ENCODE peak calls at places on chromosome 16, in five cellular contexts. I is neuronal stem cell; M is K562; F is mesenchymal stem cell; E is CD4-positive, CD25-positive, alpha-beta regulatory T cell. R is an unnamed sample.
A peak's percentile ranks its signal among the peaks of the same experiment; 100 is the strongest.

GRCh38 chr16:70349783-70350182 is 3.1 kb downstream of the DDX19A start:
- DNase-seq in I (no peak), M (no peak), F (no peak), E (no peak), R (no peak)

GRCh38 chr16:25109643-25110042 is 1.9 kb upstream of the LCMT1 start:
- DNase-seq in E (no peak), M (no peak), F (peak; percentile 96), I (no peak), R (no peak)

GRCh38 chr16:5509794-5510193 is 412.2 kb upstream of the EEF2KMT start:
- DNase-seq in M (no peak), F (no peak), I (no peak), E (no peak), R (peak; percentile 77)

GRCh38 chr16:88195911-88196465 is 186.8 kb upstream of the ZNF469 start:
- DNase-seq in I (no peak), E (no peak), M (no peak), F (no peak), R (no peak)

GRCh38 chr16:12158428-12158827 is 181.9 kb downstream of the SNX29 start:
- DNase-seq in F (peak; percentile 20), E (no peak), I (no peak), M (no peak), R (no peak)

GRCh38 chr16:10558746-10559641 is 21.4 kb downstream of the EMP2 start:
- DNase-seq in I (no peak), F (no peak), M (no peak), E (no peak), R (peak; percentile 91)

GRCh38 chr16:50478021-50478772 is 70.0 kb upstream of the NKD1 start:
- DNase-seq in E (no peak), M (no peak), I (no peak), F (no peak), R (no peak)

GRCh38 chr16:53905028-53905427 is 201.1 kb downstream of the FTO start:
- DNase-seq in F (no peak), M (no peak), E (peak; percentile 15), I (no peak), R (no peak)

GRCh38 chr16:9102379-9102778 is 10.9 kb downstream of the HAPSTR1 start:
- DNase-seq in I (no peak), F (peak; percentile 81), E (no peak), M (no peak), R (no peak)

GRCh38 chr16:78364501-78364900 is 265.0 kb downstream of the WWOX start:
- DNase-seq in I (no peak), M (peak; percentile 3), E (no peak), F (peak; percentile 54), R (no peak)

GRCh38 chr16:89918453-89919347 is at the start of gene MC1R:
- DNase-seq in M (peak; percentile 90), I (peak; percentile 31), F (peak; percentile 71), E (peak; percentile 37), R (peak; percentile 87)

GRCh38 chr16:11235703-11235991 is 20.4 kb downstream of the SOCS1 start:
- DNase-seq in F (no peak), E (no peak), M (no peak), I (no peak), R (no peak)

GRCh38 chr16:88331989-88332920 is 50.5 kb upstream of the ZNF469 start:
- DNase-seq in E (no peak), I (no peak), M (no peak), F (peak; percentile 100), R (peak; percentile 73)

GRCh38 chr16:73280366-73280765 is 232.4 kb upstream of the ZFHX3 start:
- DNase-seq in M (no peak), I (no peak), F (no peak), E (no peak), R (no peak)

GRCh38 chr16:86970726-86971125 is 346.5 kb downstream of the C16orf95 start:
- DNase-seq in F (no peak), E (no peak), M (no peak), I (no peak), R (peak; percentile 22)

GRCh38 chr16:73213761-73214480 is 166.0 kb upstream of the ZFHX3 start:
- DNase-seq in I (no peak), M (no peak), E (no peak), F (no peak), R (no peak)

GRCh38 chr16:27405546-27406451 is 3.8 kb downstream of the IL21R start:
- DNase-seq in E (peak; percentile 54), F (no peak), M (no peak), I (no peak), R (no peak)

GRCh38 chr16:87930456-87930855 is 5.9 kb downstream of the CA5A start:
- DNase-seq in E (no peak), F (peak; percentile 16), M (peak; percentile 42), I (no peak), R (no peak)

GRCh38 chr16:30003670-30004423 is 7.0 kb downstream of the DOC2A start:
- DNase-seq in E (no peak), M (no peak), I (no peak), F (no peak), R (no peak)

GRCh38 chr16:2495041-2495440 is 18.7 kb upstream of the ATP6V0C start:
- DNase-seq in I (no peak), E (no peak), F (no peak), M (no peak), R (no peak)
- H3K27ac ChIP-seq in I (no peak overlapping the region), E (no peak overlapping the region), F (no peak overlapping the region), M (no peak overlapping the region), R (no peak overlapping the region)

GRCh38 chr16:67546761-67547422 is 15.4 kb upstream of the CTCF start:
- DNase-seq in F (peak; percentile 75), I (peak; percentile 67), E (peak; percentile 83), M (peak; percentile 81), R (peak; percentile 82)

GRCh38 chr16:67546091-67546501 is 16.2 kb upstream of the CTCF start:
- DNase-seq in M (no peak), I (no peak), E (no peak), F (no peak), R (peak; percentile 72)

GRCh38 chr16:67549240-67549639 is 13.1 kb upstream of the CTCF start:
- DNase-seq in M (no peak), F (no peak), I (no peak), E (no peak), R (peak; percentile 6)

GRCh38 chr16:67548265-67549126 is 13.8 kb upstream of the CTCF start:
- DNase-seq in M (no peak), F (no peak), E (no peak), I (no peak), R (peak; percentile 47)

DNA sequence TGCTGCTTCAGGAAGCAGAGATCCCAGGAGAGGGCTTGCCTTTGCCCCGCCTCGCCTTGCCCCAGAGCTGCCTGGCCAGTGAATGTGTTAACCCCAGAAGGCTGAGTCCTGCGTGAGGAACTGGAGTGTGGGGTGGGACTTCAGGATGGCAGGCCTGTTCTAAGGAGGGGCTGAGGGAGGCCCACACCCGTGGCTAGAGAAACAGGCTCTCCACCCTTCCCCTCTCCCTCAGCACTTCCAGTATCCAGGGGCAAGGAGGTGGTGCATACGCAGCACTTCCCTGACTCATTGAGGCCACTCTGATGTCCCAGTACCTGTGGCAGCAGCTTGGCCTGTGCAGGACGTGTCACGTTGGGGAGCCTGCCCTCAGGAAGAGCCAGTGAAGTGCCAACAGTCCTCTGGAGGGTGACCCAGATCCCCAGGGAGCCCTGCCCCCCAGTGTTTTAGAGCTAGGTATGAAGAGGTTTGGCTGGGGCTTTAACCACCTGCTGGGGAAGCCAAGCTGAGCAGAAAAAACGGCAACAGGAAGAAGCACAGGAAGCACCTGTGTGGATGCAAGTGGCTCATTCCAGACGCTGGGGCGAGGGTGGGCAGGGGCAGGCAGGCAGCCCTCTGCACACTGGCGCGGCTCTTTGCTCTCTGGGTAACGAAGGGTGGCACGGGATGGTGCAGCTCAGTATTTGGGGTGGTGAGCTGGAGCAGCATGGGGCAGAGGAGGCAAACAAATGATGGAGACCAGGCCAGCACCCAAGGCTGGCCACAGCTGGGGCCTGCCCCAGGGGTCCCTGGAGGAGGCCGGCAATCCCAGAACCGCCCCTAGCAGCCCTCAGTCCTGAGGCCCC is 14.7 kb upstream of the CTCF start:
- DNase-seq in I (no peak), E (peak; percentile 91), M (no peak), F (no peak), R (peak; percentile 79)
- H3K4me3 ChIP-seq in I (no peak overlapping the region), E (peak overlapping the region; percentile 57), M (no peak overlapping the region), F (no peak overlapping the region), R (no peak overlapping the region)

DNA sequence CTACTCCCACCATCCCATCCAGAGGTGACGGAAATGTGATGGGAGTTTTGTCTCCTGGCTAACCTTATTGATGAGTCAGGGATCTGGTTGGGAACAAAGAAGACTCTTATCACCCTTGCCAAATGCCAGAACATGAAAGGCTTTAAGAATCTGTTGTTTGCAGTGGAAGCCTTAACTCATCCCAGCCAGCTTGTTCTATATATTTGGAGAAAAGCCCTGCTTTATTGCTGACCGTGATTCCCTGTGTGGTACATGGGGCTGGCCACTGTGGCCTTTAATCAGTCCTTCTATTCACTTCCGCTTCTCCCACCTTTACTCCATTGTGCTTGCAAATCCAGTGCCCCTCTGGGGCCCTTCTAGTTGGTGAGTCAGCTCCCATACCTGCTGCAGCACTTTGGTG is 156.6 kb downstream of the PHKB start:
- DNase-seq in E (no peak), I (no peak), M (no peak), F (no peak), R (no peak)
- H3K4me1 ChIP-seq in E (no peaks in the 10 kb centered on the region), I (peaks cover 3% of the 10 kb centered on the region), M (no peaks in the 10 kb centered on the region), F (no peaks in the 10 kb centered on the region), R (no peaks in the 10 kb centered on the region)

DNA sequence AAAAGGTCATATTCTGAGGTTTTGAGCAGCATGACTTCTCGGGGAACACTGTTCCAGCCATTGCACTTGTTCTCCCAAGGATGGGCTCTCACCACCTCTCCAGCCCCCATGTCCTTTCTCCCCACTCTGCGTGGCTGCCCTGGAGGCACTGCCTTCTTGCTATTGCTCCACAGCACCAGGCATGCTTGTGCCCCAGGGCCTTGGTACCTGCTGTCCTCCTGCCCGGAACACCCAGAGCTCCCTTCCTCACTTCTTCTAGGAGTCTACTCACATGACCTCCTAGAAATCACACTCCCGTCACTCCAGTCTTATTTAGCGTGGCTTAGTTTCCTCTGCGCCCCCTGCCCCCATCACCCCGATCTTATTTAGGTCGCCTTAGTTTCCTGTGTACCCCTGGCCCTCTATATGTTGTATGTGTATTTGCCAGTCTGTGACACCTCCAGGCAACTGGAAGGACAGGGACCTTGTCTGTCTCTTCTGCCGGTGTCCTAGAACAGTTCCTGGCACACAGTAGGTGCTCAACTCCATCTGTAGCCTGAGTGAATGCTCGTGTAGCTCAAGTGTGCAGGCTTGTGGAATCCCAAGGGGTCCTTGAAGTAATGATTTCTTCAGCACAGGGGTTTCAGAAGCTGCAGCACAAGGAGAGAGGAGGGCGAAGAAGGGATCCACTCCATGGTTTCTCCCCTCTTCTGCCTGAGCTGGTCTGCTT is 208.6 kb upstream of the CIBAR2 start:
- DNase-seq in I (no peak), F (no peak), E (no peak), M (no peak), R (no peak)
- H3K27ac ChIP-seq in I (no peak overlapping the region), F (no peak overlapping the region), E (no peak overlapping the region), M (peak overlapping the region; percentile 75), R (peak overlapping the region; percentile 4)

GRCh38 chr16:3057181-3058166 is 8.0 kb upstream of the IL32 start:
- DNase-seq in E (no peak), I (no peak), F (no peak), M (no peak), R (peak; percentile 78)
- H3K4me3 ChIP-seq in E (no peak overlapping the region), I (peak overlapping the region; percentile 88), F (no peak overlapping the region), M (peak overlapping the region; percentile 93), R (no peak overlapping the region)